ENCODE peak calls at places on chromosomes 16 and 17, in four cellular contexts. D, Z, T and U are unnamed samples.

GRCh38 chr17:1562178-1562643 is 381 bp downstream of the PITPNA start:
- DNase-seq in D (peak), Z (no peak), T (peak), U (peak)

GRCh38 chr17:73269791-73270190 is 8.1 kb upstream of the CPSF4L start:
- DNase-seq in D (no peak), Z (no peak), T (no peak), U (no peak)

GRCh38 chr16:899678-900060 is 71.1 kb downstream of the LMF1 start:
- DNase-seq in D (peak), Z (no peak), T (no peak), U (no peak)

GRCh38 chr16:67104061-67104460 is 5.7 kb upstream of the PHAF1 start:
- DNase-seq in D (no peak), Z (no peak), T (no peak), U (no peak)

GRCh38 chr17:48604770-48605329 is at the start of gene HOXB6:
- DNase-seq in D (no peak), Z (no peak), T (peak), U (peak)

GRCh38 chr17:8585911-8586310 is 44.6 kb downstream of the MYH10 start:
- DNase-seq in D (no peak), Z (no peak), T (no peak), U (no peak)

GRCh38 chr17:77089118-77089477 is 51.7 kb upstream of the SEC14L1 start:
- DNase-seq in D (no peak), Z (no peak), T (no peak), U (no peak)

GRCh38 chr17:299546-299945 is 53.1 kb downstream of the RPH3AL start:
- DNase-seq in D (peak), Z (no peak), T (no peak), U (no peak)

GRCh38 chr17:81401727-81402529 is 6.7 kb downstream of the BAHCC1 start:
- DNase-seq in D (no peak), Z (no peak), T (peak), U (no peak)

GRCh38 chr17:70499067-70499786 is 329.9 kb downstream of the KCNJ2 start:
- DNase-seq in D (no peak), Z (no peak), T (no peak), U (no peak)

GRCh38 chr17:74211141-74211928 is 2.0 kb upstream of the TTYH2 start:
- DNase-seq in D (no peak), Z (no peak), T (no peak), U (no peak)

GRCh38 chr17:29682987-29683386 is 60.3 kb upstream of the CORO6 start:
- DNase-seq in D (no peak), Z (no peak), T (no peak), U (no peak)

GRCh38 chr17:43713494-43714162 is 45.0 kb downstream of the SOST start:
- DNase-seq in D (no peak), Z (no peak), T (peak), U (peak)

GRCh38 chr17:64694207-64694606 is 32.1 kb upstream of the SMURF2 start:
- DNase-seq in D (peak), Z (peak), T (peak), U (peak)

GRCh38 chr16:24819462-24820040 is 26.2 kb upstream of the SLC5A11 start:
- DNase-seq in D (no peak), Z (no peak), T (no peak), U (no peak)

GRCh38 chr16:21264226-21265036 is 13.7 kb downstream of the CRYM start:
- DNase-seq in D (no peak), Z (no peak), T (no peak), U (peak)

GRCh38 chr17:71801301-71801700 is 319.5 kb upstream of the SOX9 start:
- DNase-seq in D (no peak), Z (no peak), T (no peak), U (no peak)

GRCh38 chr16:68040506-68041288 is 17.6 kb downstream of the DUS2 start:
- DNase-seq in D (peak), Z (peak), T (peak), U (peak)